ENCODE peak calls at places on chromosomes 7 and 10, in five cellular contexts. R, D, P, E and K are unnamed samples. For H3K27me3 and H3K4me1, the result is how much of the 10 kb centered on the place peaks cover.

GRCh38 chr10:21078410-21079329 is 181.6 kb upstream of the NEBL start:
- DNase-seq in R (peak), D (peak), P (peak), E (peak), K (no peak)

GRCh38 chr10:7085147-7085912 is 325.5 kb downstream of the SFMBT2 start:
- DNase-seq in R (peak), D (no peak), P (peak), E (no peak), K (no peak)

GRCh38 chr10:119401671-119402395 is 140.7 kb downstream of the RGS10 start:
- DNase-seq in R (peak), D (peak), P (no peak), E (no peak), K (no peak)

GRCh38 chr7:158814637-158815036 is 14.7 kb downstream of the ESYT2 start:
- DNase-seq in R (no peak), D (no peak), P (no peak), E (no peak), K (peak)

GRCh38 chr7:113622796-113623195 is 296.0 kb downstream of the PPP1R3A start:
- DNase-seq in R (no peak), D (no peak), P (no peak), E (no peak), K (no peak)

GRCh38 chr10:97596101-97597055 is 6.9 kb downstream of the C10orf62 start:
- DNase-seq in R (peak), D (no peak), P (no peak), E (no peak), K (no peak)

GRCh38 chr10:89414879-89415821 is 782 bp downstream of the IFIT5 start:
- DNase-seq in R (peak), D (peak), P (peak), E (peak), K (peak)

GRCh38 chr7:142787034-142787768 is 16.4 kb downstream of the PRSS2 start:
- DNase-seq in R (no peak), D (no peak), P (no peak), E (no peak), K (peak)

GRCh38 chr10:70267161-70267933 is 16.5 kb downstream of the NPFFR1 start:
- DNase-seq in R (peak), D (no peak), P (no peak), E (no peak), K (no peak)

GRCh38 chr10:4074559-4075407 is 289.8 kb upstream of the KLF6 start:
- DNase-seq in R (peak), D (no peak), P (no peak), E (no peak), K (no peak)

GRCh38 chr10:48547061-48547895 is 57.6 kb downstream of the ARHGAP22 start:
- DNase-seq in R (no peak), D (no peak), P (no peak), E (no peak), K (no peak)

GRCh38 chr10:114780610-114781184 is 40.9 kb upstream of the FHIP2A start:
- DNase-seq in R (no peak), D (no peak), P (no peak), E (no peak), K (no peak)

GRCh38 chr10:114308470-114309110 is 69.5 kb downstream of the VWA2 start:
- DNase-seq in R (peak), D (no peak), P (no peak), E (no peak), K (no peak)

GRCh38 chr7:30163231-30163894 is 28.6 kb downstream of the MTURN start:
- DNase-seq in R (no peak), D (peak), P (peak), E (no peak), K (peak)

GRCh38 chr7:128732521-128733277 is 6.5 kb upstream of the CALU start:
- DNase-seq in R (no peak), D (no peak), P (no peak), E (no peak), K (no peak)

GRCh38 chr7:4610768-4611467 is 71.2 kb upstream of the FOXK1 start:
- DNase-seq in R (peak), D (no peak), P (peak), E (peak), K (peak)

GRCh38 chr7:30634634-30635201 is 40.0 kb downstream of the GARS1 start:
- DNase-seq in R (no peak), D (no peak), P (no peak), E (peak), K (no peak)

GRCh38 chr10:6200588-6201510 is 1.9 kb upstream of the PFKFB3 start:
- DNase-seq in R (peak), D (peak), P (peak), E (peak), K (peak)

GRCh38 chr10:52668024-52668423 is 104.6 kb downstream of the MBL2 start:
- DNase-seq in R (peak), D (no peak), P (no peak), E (no peak), K (no peak)

DNA sequence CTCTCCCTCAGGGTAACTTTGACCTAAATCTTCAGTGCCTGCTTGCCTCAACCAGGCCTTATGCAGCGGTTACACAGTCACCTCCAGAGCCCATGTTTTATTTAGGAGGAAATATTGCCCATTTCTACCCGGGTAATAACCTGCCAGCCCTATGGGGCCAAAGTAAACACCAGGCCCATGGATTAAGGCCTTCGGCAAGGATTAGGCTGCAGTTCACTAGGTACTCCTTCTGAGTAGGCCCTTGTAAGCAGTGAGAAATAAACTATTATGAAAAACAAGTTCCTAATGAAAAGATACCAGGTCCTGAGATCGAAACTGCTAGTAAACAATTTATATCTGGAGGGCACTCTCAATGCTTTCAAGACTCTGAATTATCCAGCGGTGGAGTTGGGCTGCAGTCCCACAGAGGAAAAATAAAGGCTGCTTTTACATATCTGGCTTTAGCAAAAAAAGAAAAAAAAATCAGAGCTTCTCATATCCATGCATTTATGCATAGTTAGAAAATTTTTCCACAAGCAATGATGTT is 3.7 kb upstream of the HOXA10 start:
- DNase-seq in R (peak), D (no peak), P (no peak), E (no peak), K (no peak)
- H3K27me3 ChIP-seq in R (under half), D (under half), P (half or more), E (half or more), K (under half)

GRCh38 chr10:102132563-102133372 is at the start of gene PPRC1:
- DNase-seq in R (peak), D (peak), P (peak), E (peak), K (peak)

GRCh38 chr10:102135956-102136526 is 3.2 kb downstream of the PPRC1 start:
- DNase-seq in R (no peak), D (no peak), P (no peak), E (no peak), K (no peak)

GRCh38 chr10:102133373-102134195 is 744 bp downstream of the PPRC1 start:
- DNase-seq in R (peak), D (peak), P (peak), E (peak), K (no peak)

GRCh38 chr10:102132193-102132562 is 662 bp upstream of the PPRC1 start:
- DNase-seq in R (no peak), D (no peak), P (no peak), E (no peak), K (no peak)

GRCh38 chr10:102134416-102134815 is 1.6 kb downstream of the PPRC1 start:
- DNase-seq in R (no peak), D (no peak), P (no peak), E (no peak), K (no peak)
- H3K4me1 ChIP-seq in R (under half), D (under half), P (under half), E (under half), K (under half)

GRCh38 chr10:117547301-117548153 is 5.0 kb downstream of the EMX2 start:
- DNase-seq in R (peak), D (no peak), P (no peak), E (no peak), K (no peak)
- H3K27me3 ChIP-seq in R (under half), D (under half), P (half or more), E (half or more), K (under half)

GRCh38 chr7:24842029-24842428 is 84.8 kb upstream of the GSDME start:
- DNase-seq in R (no peak), D (no peak), P (no peak), E (no peak), K (no peak)
- H3K4me1 ChIP-seq in R (under half), D (under half), P (under half), E (under half), K (under half)

GRCh38 chr7:27178366-27178765 is 4.2 kb upstream of the HOXA10 start:
- DNase-seq in R (peak), D (no peak), P (no peak), E (no peak), K (no peak)
- H3K27me3 ChIP-seq in R (under half), D (under half), P (half or more), E (half or more), K (under half)

DNA sequence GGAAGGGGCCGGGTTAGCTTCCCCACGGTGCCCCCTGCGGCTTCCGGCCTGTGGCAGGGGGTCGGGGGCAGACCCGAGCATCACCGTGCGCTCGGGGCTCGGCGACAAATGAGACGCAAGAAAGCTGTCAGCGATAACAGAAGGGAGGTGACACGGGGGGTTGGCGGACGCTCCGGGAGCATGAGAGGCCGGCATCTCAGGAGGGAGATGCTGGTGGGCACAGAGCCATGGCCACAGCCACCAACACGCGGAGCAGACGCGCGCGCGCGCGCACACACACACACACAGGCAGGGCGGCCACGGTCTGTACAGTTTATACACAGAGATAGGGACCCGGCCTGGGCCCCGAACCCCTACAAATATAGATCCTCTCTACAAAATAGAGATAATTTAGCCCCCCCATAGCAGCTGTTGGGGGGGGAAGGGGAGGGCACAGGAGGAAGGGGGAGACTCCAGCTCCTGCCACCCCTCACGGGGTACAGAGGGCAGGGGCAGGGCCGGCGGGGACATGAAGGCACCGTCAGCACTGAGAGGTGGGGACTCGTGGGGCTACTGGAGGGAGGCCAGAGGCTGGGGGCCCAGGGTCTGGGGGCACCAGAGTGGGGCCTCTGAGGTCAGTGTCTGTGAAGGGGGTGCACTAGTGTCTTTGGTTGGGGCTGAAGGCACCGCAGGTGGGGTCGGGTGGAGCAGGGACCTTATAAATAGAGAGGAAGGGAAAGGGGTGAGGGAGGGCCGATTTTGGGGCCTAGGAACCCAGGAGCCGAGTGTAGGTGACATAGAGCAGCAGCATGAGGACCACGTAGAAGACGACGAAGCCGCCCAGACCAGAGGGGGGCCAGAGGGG is 884 bp upstream of the SAP25 start:
- DNase-seq in R (no peak), D (peak), P (no peak), E (no peak), K (no peak)
- H3K4me1 ChIP-seq in R (under half), D (under half), P (under half), E (under half), K (under half)

GRCh38 chr10:100612601-100613595 is 77.2 kb downstream of the HIF1AN start:
- DNase-seq in R (no peak), D (no peak), P (no peak), E (no peak), K (no peak)

GRCh38 chr10:100618091-100618615 is 82.4 kb downstream of the HIF1AN start:
- DNase-seq in R (no peak), D (no peak), P (no peak), E (no peak), K (no peak)

GRCh38 chr10:100615911-100616310 is 80.2 kb downstream of the HIF1AN start:
- DNase-seq in R (no peak), D (no peak), P (no peak), E (no peak), K (no peak)

GRCh38 chr10:100618856-100619255 is 83.1 kb downstream of the HIF1AN start:
- DNase-seq in R (no peak), D (no peak), P (no peak), E (no peak), K (no peak)

DNA sequence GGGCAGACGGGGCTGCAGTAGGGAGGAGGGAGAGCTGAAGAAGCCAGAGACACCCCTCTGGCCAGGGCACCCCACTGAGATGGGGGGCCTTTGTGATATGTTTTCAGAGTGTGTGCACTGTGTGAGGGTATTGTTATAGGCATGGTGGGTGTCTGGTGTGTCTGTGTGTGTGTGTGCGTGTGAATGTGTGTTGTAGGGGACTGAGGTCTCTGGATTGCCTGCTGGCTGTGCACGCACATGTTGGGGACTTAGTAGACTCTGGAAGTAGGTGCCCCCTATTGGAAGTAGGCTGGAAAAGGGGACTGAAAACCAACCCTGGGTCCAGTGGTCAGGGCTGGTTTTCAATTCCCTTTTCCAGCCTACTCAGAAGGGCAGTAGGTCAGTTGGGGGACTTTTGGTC is 78.7 kb downstream of the HIF1AN start:
- DNase-seq in R (no peak), D (no peak), P (no peak), E (no peak), K (no peak)
- H3K27me3 ChIP-seq in R (half or more), D (under half), P (under half), E (under half), K (under half)

DNA sequence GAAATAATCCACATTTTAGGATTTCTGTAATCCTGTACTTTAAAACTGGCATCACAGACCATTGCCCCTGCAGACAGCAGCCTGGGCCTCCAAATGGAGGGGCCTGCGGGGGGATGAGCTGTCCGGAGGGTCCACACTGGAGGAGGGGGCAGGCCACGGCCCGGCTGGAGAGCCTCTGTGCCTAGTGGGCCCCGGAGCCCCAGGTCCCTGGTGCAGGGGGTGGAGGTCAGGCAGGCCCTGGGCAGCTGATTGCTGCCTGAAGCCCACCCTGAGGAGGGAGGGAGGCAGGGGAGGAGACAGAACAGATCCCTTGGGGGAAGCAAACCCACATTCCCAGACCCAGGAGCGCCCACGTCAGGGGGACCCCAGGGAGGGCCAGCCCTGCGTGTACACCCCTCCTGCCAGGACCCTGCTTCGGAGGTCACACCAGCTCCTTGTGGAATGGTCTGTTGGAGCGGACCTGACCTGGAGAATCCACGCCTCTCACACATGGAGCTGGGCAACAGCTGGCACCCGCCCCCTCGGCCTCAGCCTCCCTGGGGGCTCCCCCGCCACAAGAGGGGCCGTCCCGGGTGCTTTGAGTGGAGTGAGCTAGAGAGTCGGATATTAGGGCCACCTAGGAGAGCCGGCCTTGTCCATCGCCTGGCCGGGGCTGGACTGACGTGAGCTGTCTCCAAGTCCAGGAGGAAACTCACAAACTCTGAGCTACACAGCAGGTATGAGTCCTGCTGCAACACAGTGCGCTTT is 12.2 kb upstream of the FAM20C start:
- DNase-seq in R (no peak), D (no peak), P (no peak), E (no peak), K (no peak)
- H3K4me1 ChIP-seq in R (under half), D (under half), P (under half), E (under half), K (under half)

GRCh38 chr7:76234282-76234584 is 32.5 kb downstream of the SRRM3 start:
- DNase-seq in R (no peak), D (no peak), P (no peak), E (no peak), K (no peak)
- H3K27me3 ChIP-seq in R (under half), D (under half), P (under half), E (under half), K (under half)